ENCODE peak calls at places on chromosomes 2 and 18, in four cellular contexts. A, D, E and G are unnamed samples. For H3K27me3, the result is how much of the 10 kb centered on the place peaks cover.

GRCh38 chr2:215540646-215541045 is 104.8 kb upstream of the FN1 start:
- DNase-seq in A (no peak), D (no peak), E (peak), G (no peak)

GRCh38 chr2:149765636-149766035 is 178.1 kb upstream of the MMADHC start:
- DNase-seq in A (no peak), D (no peak), E (no peak), G (no peak)

GRCh38 chr2:24489465-24489864 is 1.6 kb upstream of the NCOA1 start:
- DNase-seq in A (no peak), D (no peak), E (no peak), G (no peak)

GRCh38 chr2:20622731-20623130 is 28.2 kb downstream of the HS1BP3 start:
- DNase-seq in A (peak), D (peak), E (no peak), G (no peak)

GRCh38 chr2:47654790-47655562 is 128.0 kb upstream of the MSH6 start:
- DNase-seq in A (no peak), D (no peak), E (peak), G (no peak)

GRCh38 chr2:28751956-28752607 is 452 bp downstream of the PPP1CB start:
- DNase-seq in A (peak), D (peak), E (no peak), G (no peak)

GRCh38 chr2:148201075-148202004 is 180.4 kb downstream of the MBD5 start:
- DNase-seq in A (peak), D (peak), E (no peak), G (no peak)

GRCh38 chr2:1162768-1163584 is 212.3 kb downstream of the SNTG2 start:
- DNase-seq in A (no peak), D (no peak), E (peak), G (no peak)

GRCh38 chr2:27664622-27665363 is 1.1 kb downstream of the SLC4A1AP start:
- DNase-seq in A (no peak), D (no peak), E (no peak), G (no peak)

GRCh38 chr2:24702800-24703199 is 90.4 kb downstream of the PTRHD1 start:
- DNase-seq in A (no peak), D (no peak), E (peak), G (peak)

GRCh38 chr2:201343559-201343958 is 13.6 kb downstream of the FLACC1 start:
- DNase-seq in A (no peak), D (no peak), E (no peak), G (no peak)

GRCh38 chr18:6878881-6879280 is 149.4 kb downstream of the ARHGAP28 start:
- DNase-seq in A (no peak), D (no peak), E (no peak), G (no peak)

GRCh38 chr2:160836755-160837154 is 323.5 kb upstream of the TANK start:
- DNase-seq in A (no peak), D (no peak), E (peak), G (peak)

GRCh38 chr2:209495855-209496585 is 72.2 kb downstream of the MAP2 start:
- DNase-seq in A (no peak), D (no peak), E (peak), G (peak)

GRCh38 chr18:48955528-48956261 is 4.9 kb upstream of the SMAD7 start:
- DNase-seq in A (peak), D (peak), E (no peak), G (peak)

GRCh38 chr2:237695201-237695780 is 67.9 kb downstream of the LRRFIP1 start:
- DNase-seq in A (no peak), D (peak), E (peak), G (peak)

GRCh38 chr2:163734911-163735691 is 707 bp downstream of the FIGN start:
- DNase-seq in A (no peak), D (no peak), E (no peak), G (no peak)

GRCh38 chr2:130728007-130728454 is 839 bp upstream of the GPR148 start:
- DNase-seq in A (no peak), D (no peak), E (no peak), G (no peak)

GRCh38 chr2:134081238-134081637 is 172.6 kb upstream of the MGAT5 start:
- DNase-seq in A (no peak), D (no peak), E (no peak), G (no peak)

GRCh38 chr18:45851196-45851925 is 25.9 kb downstream of the SIGLEC15 start:
- DNase-seq in A (no peak), D (no peak), E (no peak), G (no peak)

GRCh38 chr18:34709631-34710429 is at the start of gene DTNA:
- DNase-seq in A (no peak), D (no peak), E (peak), G (peak)

GRCh38 chr18:63022429-63023022 is 297.0 kb downstream of the BCL2 start:
- DNase-seq in A (no peak), D (no peak), E (no peak), G (no peak)

GRCh38 chr2:118614856-118615255 is 232.6 kb downstream of the EN1 start:
- DNase-seq in A (no peak), D (no peak), E (no peak), G (no peak)

GRCh38 chr2:11930211-11930761 is 183.9 kb downstream of the LPIN1 start:
- DNase-seq in A (no peak), D (no peak), E (no peak), G (no peak)

GRCh38 chr2:36869606-36870005 is 96.7 kb downstream of the STRN start:
- DNase-seq in A (no peak), D (no peak), E (no peak), G (no peak)

GRCh38 chr2:36871068-36871707 is 95.1 kb downstream of the STRN start:
- DNase-seq in A (no peak), D (no peak), E (no peak), G (no peak)
- TF ChIP-seq CTCF in A (no peak), D (no peak), E (no peak), G (no peak)

GRCh38 chr18:76721207-76721996 is 101.0 kb upstream of the ZNF236 start:
- DNase-seq in A (no peak), D (no peak), E (no peak), G (no peak)
- H3K27me3 ChIP-seq in A (under half), D (under half), E (under half), G (under half)

DNA sequence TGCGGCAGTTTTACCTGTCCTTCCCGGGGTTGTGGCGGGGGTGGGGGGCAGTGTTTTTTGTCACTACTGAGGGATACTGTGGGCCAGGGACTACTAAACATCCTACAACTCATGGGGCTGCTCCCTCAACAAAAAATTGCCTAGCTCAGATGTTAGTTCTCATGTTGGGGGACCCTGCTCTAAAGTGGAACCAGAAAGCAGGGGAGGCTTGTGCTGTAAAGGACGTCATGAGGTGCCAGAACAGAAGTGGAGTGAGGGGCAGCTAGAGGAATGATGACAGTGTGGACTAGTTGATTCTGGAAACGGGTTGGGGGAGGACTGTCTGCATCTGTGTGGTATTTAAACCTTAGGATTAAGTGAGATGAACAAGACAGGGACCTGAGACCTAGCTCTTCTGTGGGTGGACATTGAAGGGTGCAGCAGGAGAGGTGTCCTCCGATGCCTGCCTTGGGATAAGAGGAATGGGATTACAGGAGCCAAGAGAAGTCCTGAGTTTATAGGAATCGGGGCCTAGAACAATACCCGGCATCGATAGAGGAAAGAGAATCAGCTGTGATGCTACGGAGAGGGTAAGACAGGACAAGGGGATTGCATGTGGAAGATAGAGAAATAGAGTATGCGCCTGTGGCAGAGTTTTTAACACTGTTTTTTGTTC is 2.7 kb downstream of the RPL31 start:
- DNase-seq in A (no peak), D (no peak), E (no peak), G (no peak)
- H3K4me3 ChIP-seq in A (no peak), D (no peak), E (no peak), G (no peak)

GRCh38 chr2:43269074-43269572 is 42.7 kb upstream of the ZFP36L2 start:
- DNase-seq in A (peak), D (peak), E (peak), G (peak)
- TF ChIP-seq CTCF in A (no peak), D (no peak), E (no peak), G (peak)